ENCODE peak calls at places on chromosome 9, in four cellular contexts. One of them, this sample, is unnamed. For H3K4me1 and H3K9me3, the result is how much of the 10 kb centered on the place peaks cover.

GRCh38 chr9:93673271-93673843 is 97.0 kb downstream of the PHF2 start:
- DNase-seq in prostate gland: no peak
- DNase-seq in stomach: peak
- DNase-seq in mammary epithelial cell: no peak
- DNase-seq in this sample: no peak

GRCh38 chr9:117757566-117757965 is 53.4 kb downstream of the TLR4 start:
- DNase-seq in mammary epithelial cell: no peak
- DNase-seq in prostate gland: no peak
- DNase-seq in stomach: no peak
- DNase-seq in this sample: no peak

GRCh38 chr9:69454327-69454726 is 129.3 kb downstream of the ENTREP1 start:
- DNase-seq in mammary epithelial cell: no peak
- DNase-seq in stomach: no peak
- DNase-seq in prostate gland: no peak
- DNase-seq in this sample: no peak

GRCh38 chr9:136545065-136545965 is 533 bp downstream of the NOTCH1 start:
- DNase-seq in prostate gland: no peak
- DNase-seq in stomach: no peak
- DNase-seq in mammary epithelial cell: peak
- DNase-seq in this sample: peak

GRCh38 chr9:72703574-72703973 is 182.2 kb downstream of the TMC1 start:
- DNase-seq in prostate gland: no peak
- DNase-seq in stomach: no peak
- DNase-seq in mammary epithelial cell: no peak
- DNase-seq in this sample: no peak

GRCh38 chr9:618478-618877 is 223.0 kb upstream of the DMRT1 start:
- DNase-seq in mammary epithelial cell: peak
- DNase-seq in prostate gland: no peak
- DNase-seq in stomach: no peak
- DNase-seq in this sample: no peak

GRCh38 chr9:4573634-4574391 is 83.5 kb downstream of the SLC1A1 start:
- DNase-seq in stomach: no peak
- DNase-seq in mammary epithelial cell: no peak
- DNase-seq in prostate gland: peak
- DNase-seq in this sample: no peak

GRCh38 chr9:15505927-15506326 is 4.8 kb downstream of the PSIP1 start:
- DNase-seq in prostate gland: no peak
- DNase-seq in stomach: no peak
- DNase-seq in mammary epithelial cell: no peak
- DNase-seq in this sample: no peak

GRCh38 chr9:78235296-78235770 is 542 bp upstream of the CEP78 start:
- DNase-seq in mammary epithelial cell: peak
- DNase-seq in stomach: no peak
- DNase-seq in prostate gland: no peak
- DNase-seq in this sample: no peak

GRCh38 chr9:135582966-135583685 is 21.6 kb downstream of the PAEP start:
- DNase-seq in mammary epithelial cell: no peak
- DNase-seq in prostate gland: no peak
- DNase-seq in stomach: peak
- DNase-seq in this sample: no peak

GRCh38 chr9:109903515-109904138 is 123.6 kb downstream of the PALM2AKAP2 start:
- DNase-seq in mammary epithelial cell: peak
- DNase-seq in prostate gland: peak
- DNase-seq in stomach: peak
- DNase-seq in this sample: peak

GRCh38 chr9:23308114-23308513 is 517.9 kb downstream of the ELAVL2 start:
- DNase-seq in stomach: no peak
- DNase-seq in prostate gland: no peak
- DNase-seq in mammary epithelial cell: no peak
- DNase-seq in this sample: no peak

GRCh38 chr9:126719677-126720435 is 85.0 kb upstream of the ZBTB43 start:
- DNase-seq in prostate gland: peak
- DNase-seq in mammary epithelial cell: peak
- DNase-seq in stomach: peak
- DNase-seq in this sample: peak

GRCh38 chr9:79471577-79472543 is 99.9 kb upstream of the TLE4 start:
- DNase-seq in mammary epithelial cell: peak
- DNase-seq in prostate gland: peak
- DNase-seq in stomach: peak
- DNase-seq in this sample: no peak

GRCh38 chr9:129506892-129507291 is 114.0 kb downstream of the C9orf50 start:
- DNase-seq in mammary epithelial cell: no peak
- DNase-seq in prostate gland: no peak
- DNase-seq in stomach: no peak
- DNase-seq in this sample: no peak

GRCh38 chr9:129108805-129109370 is 1.7 kb downstream of the CRAT start:
- DNase-seq in mammary epithelial cell: no peak
- DNase-seq in prostate gland: peak
- DNase-seq in stomach: no peak
- DNase-seq in this sample: no peak

GRCh38 chr9:91360551-91361293 is 996 bp downstream of the AUH start:
- DNase-seq in stomach: no peak
- DNase-seq in mammary epithelial cell: peak
- DNase-seq in prostate gland: no peak
- DNase-seq in this sample: no peak

GRCh38 chr9:107983191-107983603 is 493.6 kb upstream of the KLF4 start:
- DNase-seq in stomach: no peak
- DNase-seq in prostate gland: no peak
- DNase-seq in mammary epithelial cell: peak
- DNase-seq in this sample: no peak

GRCh38 chr9:86722706-86723075 is 224.6 kb downstream of the GAS1 start:
- DNase-seq in mammary epithelial cell: no peak
- DNase-seq in stomach: no peak
- DNase-seq in prostate gland: no peak
- DNase-seq in this sample: no peak

GRCh38 chr9:116656535-116656934 is 30.6 kb upstream of the TRIM32 start:
- DNase-seq in prostate gland: no peak
- DNase-seq in mammary epithelial cell: no peak
- DNase-seq in stomach: no peak
- DNase-seq in this sample: no peak

GRCh38 chr9:107635137-107635802 is 145.7 kb upstream of the KLF4 start:
- DNase-seq in prostate gland: no peak
- DNase-seq in stomach: no peak
- DNase-seq in mammary epithelial cell: no peak
- DNase-seq in this sample: no peak

GRCh38 chr9:126327750-126328120 is 1.1 kb downstream of the MVB12B start:
- DNase-seq in mammary epithelial cell: no peak
- DNase-seq in prostate gland: no peak
- DNase-seq in stomach: no peak
- DNase-seq in this sample: no peak

GRCh38 chr9:79577969-79578723 is 6.4 kb downstream of the TLE4 start:
- DNase-seq in stomach: no peak
- DNase-seq in mammary epithelial cell: no peak
- DNase-seq in prostate gland: no peak
- DNase-seq in this sample: no peak

GRCh38 chr9:99106044-99106375 is 1.1 kb downstream of the TGFBR1 start:
- DNase-seq in prostate gland: no peak
- DNase-seq in mammary epithelial cell: no peak
- DNase-seq in stomach: no peak
- DNase-seq in this sample: no peak

GRCh38 chr9:85142461-85143401 is 473.2 kb downstream of the NTRK2 start:
- DNase-seq in mammary epithelial cell: peak
- DNase-seq in stomach: no peak
- DNase-seq in prostate gland: no peak
- DNase-seq in this sample: no peak

GRCh38 chr9:121285835-121286687 is 18.1 kb downstream of the GSN start:
- DNase-seq in stomach: peak
- DNase-seq in mammary epithelial cell: peak
- DNase-seq in prostate gland: peak
- DNase-seq in this sample: no peak

GRCh38 chr9:112176410-112177010 is 1.4 kb upstream of the SUSD1 start:
- DNase-seq in prostate gland: no peak
- DNase-seq in mammary epithelial cell: no peak
- DNase-seq in stomach: no peak
- DNase-seq in this sample: no peak

GRCh38 chr9:35000535-35001284 is 11.2 kb downstream of the DNAJB5 start:
- DNase-seq in prostate gland: no peak
- DNase-seq in mammary epithelial cell: peak
- DNase-seq in stomach: no peak
- DNase-seq in this sample: no peak

GRCh38 chr9:129225815-129226214 is 47.8 kb upstream of the IER5L start:
- DNase-seq in prostate gland: no peak
- DNase-seq in stomach: peak
- DNase-seq in mammary epithelial cell: peak
- DNase-seq in this sample: peak

GRCh38 chr9:95627802-95628201 is 111.0 kb upstream of the PTCH1 start:
- DNase-seq in prostate gland: no peak
- DNase-seq in stomach: no peak
- DNase-seq in mammary epithelial cell: no peak
- DNase-seq in this sample: no peak

GRCh38 chr9:19471737-19472648 is 63.2 kb downstream of the ACER2 start:
- DNase-seq in stomach: peak
- DNase-seq in prostate gland: no peak
- DNase-seq in mammary epithelial cell: peak
- DNase-seq in this sample: peak

GRCh38 chr9:129402931-129403742 is 217.8 kb downstream of the C9orf50 start:
- DNase-seq in prostate gland: no peak
- DNase-seq in stomach: no peak
- DNase-seq in mammary epithelial cell: no peak
- DNase-seq in this sample: no peak

GRCh38 chr9:135588371-135588770 is 26.8 kb downstream of the PAEP start:
- DNase-seq in prostate gland: no peak
- DNase-seq in mammary epithelial cell: no peak
- DNase-seq in stomach: peak
- DNase-seq in this sample: no peak

GRCh38 chr9:5879419-5880181 is 11.1 kb upstream of the MLANA start:
- DNase-seq in stomach: no peak
- DNase-seq in mammary epithelial cell: peak
- DNase-seq in prostate gland: no peak
- DNase-seq in this sample: no peak

GRCh38 chr9:77663754-77664153 is 15.6 kb upstream of the GNA14 start:
- DNase-seq in prostate gland: peak
- DNase-seq in mammary epithelial cell: peak
- DNase-seq in stomach: peak
- DNase-seq in this sample: no peak

GRCh38 chr9:89412951-89413350 is 85.0 kb downstream of the SEMA4D start:
- DNase-seq in mammary epithelial cell: no peak
- DNase-seq in prostate gland: no peak
- DNase-seq in stomach: no peak
- DNase-seq in this sample: no peak

GRCh38 chr9:38052147-38052546 is 16.9 kb downstream of the SHB start:
- DNase-seq in stomach: no peak
- DNase-seq in mammary epithelial cell: no peak
- DNase-seq in prostate gland: no peak
- DNase-seq in this sample: no peak
- H3K4me1 ChIP-seq in stomach: under half
- H3K4me1 ChIP-seq in mammary epithelial cell: under half
- H3K4me1 ChIP-seq in prostate gland: under half
- H3K4me1 ChIP-seq in this sample: under half

DNA sequence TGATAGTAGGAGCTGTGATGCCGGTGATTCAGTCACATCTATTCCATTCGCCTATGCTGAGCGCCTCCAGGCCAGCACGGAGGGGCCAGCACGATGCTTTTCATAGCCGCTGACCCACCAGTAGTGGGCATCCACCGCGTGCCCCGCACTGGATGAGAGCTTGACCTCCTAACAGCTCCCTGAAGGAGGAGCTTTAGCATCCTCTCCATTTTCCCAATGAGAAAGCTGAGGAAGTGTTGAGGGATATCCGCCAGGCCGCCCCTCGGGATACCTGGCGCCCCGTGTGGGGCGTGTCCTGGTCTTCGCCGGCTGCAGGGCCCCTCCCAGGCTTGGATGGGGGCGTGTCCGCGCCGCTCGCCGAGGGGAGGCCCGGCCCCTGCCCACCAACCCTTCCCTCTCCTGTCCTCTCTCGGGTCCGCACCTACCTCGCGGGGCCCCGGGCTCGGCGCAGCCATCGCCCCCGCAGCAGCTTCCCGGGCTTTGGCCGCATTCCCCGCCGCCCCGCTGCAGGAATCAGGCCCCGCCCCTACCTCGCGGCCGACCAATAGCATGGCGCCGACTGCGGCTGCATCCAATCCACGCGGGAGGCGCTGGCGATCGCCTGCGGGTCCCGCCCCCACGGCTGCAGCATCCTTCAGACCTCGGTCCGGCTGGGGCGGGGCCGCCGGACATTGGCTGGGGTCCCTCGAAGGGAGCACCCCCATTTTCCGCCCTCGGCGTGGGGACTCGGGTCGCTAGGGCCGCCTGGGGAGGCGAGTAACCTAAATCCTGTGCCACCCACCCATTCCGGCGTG is at the start of gene PIP5KL1:
- DNase-seq in stomach: peak
- DNase-seq in mammary epithelial cell: peak
- DNase-seq in prostate gland: peak
- DNase-seq in this sample: peak
- H3K27ac ChIP-seq in stomach: no peak
- H3K27ac ChIP-seq in mammary epithelial cell: peak
- H3K27ac ChIP-seq in prostate gland: no peak
- H3K27ac ChIP-seq in this sample: peak

GRCh38 chr9:11142965-11143738 is 530.4 kb upstream of the PTPRD start:
- DNase-seq in stomach: no peak
- DNase-seq in prostate gland: no peak
- DNase-seq in mammary epithelial cell: no peak
- DNase-seq in this sample: no peak

GRCh38 chr9:11149065-11149464 is 536.3 kb upstream of the PTPRD start:
- DNase-seq in prostate gland: no peak
- DNase-seq in mammary epithelial cell: no peak
- DNase-seq in stomach: no peak
- DNase-seq in this sample: no peak

GRCh38 chr9:11144750-11145149 is 531.9 kb upstream of the PTPRD start:
- DNase-seq in stomach: no peak
- DNase-seq in prostate gland: no peak
- DNase-seq in mammary epithelial cell: no peak
- DNase-seq in this sample: no peak

DNA sequence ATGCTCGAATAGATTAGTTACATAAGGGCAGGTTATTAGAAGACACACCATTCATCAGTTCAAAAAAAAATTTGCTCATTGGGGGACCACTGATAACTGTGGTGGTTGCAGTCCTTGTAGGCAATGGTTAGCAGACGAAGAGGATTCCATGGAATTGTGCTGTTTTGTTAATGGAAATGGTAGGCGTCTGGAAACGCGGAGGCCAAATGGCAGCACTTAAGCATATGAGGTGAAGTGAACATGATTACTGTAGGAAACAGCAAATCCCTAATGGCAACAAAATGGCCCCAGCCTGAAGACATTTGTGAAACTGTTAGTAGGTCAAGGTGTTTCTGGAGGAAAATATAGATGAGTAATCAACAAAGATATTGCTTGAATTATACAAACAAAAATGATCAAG is 535.4 kb upstream of the PTPRD start:
- DNase-seq in mammary epithelial cell: no peak
- DNase-seq in prostate gland: no peak
- DNase-seq in stomach: no peak
- DNase-seq in this sample: no peak
- H3K9me3 ChIP-seq in mammary epithelial cell: under half
- H3K9me3 ChIP-seq in prostate gland: under half
- H3K9me3 ChIP-seq in stomach: under half
- H3K9me3 ChIP-seq in this sample: under half

GRCh38 chr9:33676746-33677505 is 118.4 kb upstream of the PRSS3 start:
- DNase-seq in prostate gland: peak
- DNase-seq in mammary epithelial cell: peak
- DNase-seq in stomach: peak
- DNase-seq in this sample: peak

GRCh38 chr9:33682551-33682950 is 112.8 kb upstream of the PRSS3 start:
- DNase-seq in mammary epithelial cell: no peak
- DNase-seq in stomach: no peak
- DNase-seq in prostate gland: no peak
- DNase-seq in this sample: no peak

GRCh38 chr9:33677961-33678360 is 117.4 kb upstream of the PRSS3 start:
- DNase-seq in stomach: no peak
- DNase-seq in mammary epithelial cell: no peak
- DNase-seq in prostate gland: no peak
- DNase-seq in this sample: no peak

GRCh38 chr9:33677506-33677809 is 117.9 kb upstream of the PRSS3 start:
- DNase-seq in prostate gland: no peak
- DNase-seq in stomach: no peak
- DNase-seq in mammary epithelial cell: no peak
- DNase-seq in this sample: no peak
- H3K4me1 ChIP-seq in prostate gland: under half
- H3K4me1 ChIP-seq in stomach: under half
- H3K4me1 ChIP-seq in mammary epithelial cell: under half
- H3K4me1 ChIP-seq in this sample: under half

This sample was measured in naive thymus-derived CD4-positive, alpha-beta T cell.